ENCODE peak calls at places on chromosomes 7 and 10, in six cellular contexts. Z is breast epithelium, F is pancreas, L is AG10803, P is stomach, E is heart right ventricle. D is an unnamed sample.

GRCh38 chr7:123275036-123275753 is 75.4 kb upstream of the SLC13A1 start:
- DNase-seq in Z (no peak), F (no peak), L (no peak), P (no peak), E (no peak), D (no peak)

GRCh38 chr7:13641699-13642098 is 347.8 kb downstream of the ETV1 start:
- DNase-seq in Z (no peak), F (no peak), L (peak), P (no peak), E (no peak), D (no peak)

GRCh38 chr7:131786204-131786603 is 229.8 kb upstream of the PODXL start:
- DNase-seq in Z (no peak), F (no peak), L (no peak), P (no peak), E (no peak), D (no peak)

GRCh38 chr10:35216303-35216905 is 89.8 kb downstream of the CREM start:
- DNase-seq in Z (no peak), F (no peak), L (no peak), P (peak), E (peak), D (peak)

GRCh38 chr10:126088144-126088543 is 191.8 kb downstream of the FANK1 start:
- DNase-seq in Z (no peak), F (no peak), L (peak), P (no peak), E (no peak), D (no peak)

GRCh38 chr7:128858380-128859231 is 4.0 kb upstream of the ATP6V1F start:
- DNase-seq in Z (no peak), F (no peak), L (no peak), P (no peak), E (peak), D (no peak)

GRCh38 chr10:132563485-132564248 is 26.1 kb downstream of the INPP5A start:
- DNase-seq in Z (no peak), F (no peak), L (peak), P (no peak), E (no peak), D (no peak)

GRCh38 chr7:28017372-28017771 is 163.2 kb downstream of the JAZF1 start:
- DNase-seq in Z (no peak), F (no peak), L (peak), P (no peak), E (no peak), D (no peak)

GRCh38 chr7:150938566-150938965 is 39.6 kb downstream of the KCNH2 start:
- DNase-seq in Z (no peak), F (no peak), L (no peak), P (no peak), E (no peak), D (no peak)

GRCh38 chr10:127405221-127405620 is 143.9 kb upstream of the NPS start:
- DNase-seq in Z (no peak), F (no peak), L (peak), P (no peak), E (no peak), D (no peak)

GRCh38 chr10:119395287-119396007 is 147.1 kb downstream of the RGS10 start:
- DNase-seq in Z (no peak), F (no peak), L (no peak), P (peak), E (peak), D (peak)

GRCh38 chr10:61389887-61390286 is 63.3 kb downstream of the TMEM26 start:
- DNase-seq in Z (no peak), F (no peak), L (no peak), P (no peak), E (no peak), D (peak)

GRCh38 chr10:62960416-62960815 is 144.2 kb upstream of the EGR2 start:
- DNase-seq in Z (no peak), F (no peak), L (peak), P (no peak), E (no peak), D (no peak)

GRCh38 chr7:55774327-55775050 is 88.1 kb downstream of the SEPTIN14 start:
- DNase-seq in Z (no peak), F (peak), L (no peak), P (no peak), E (no peak), D (no peak)

GRCh38 chr10:112820320-112820719 is 129.7 kb upstream of the TCF7L2 start:
- DNase-seq in Z (no peak), F (no peak), L (no peak), P (no peak), E (no peak), D (no peak)

GRCh38 chr10:24382979-24383663 is 174.2 kb downstream of the KIAA1217 start:
- DNase-seq in Z (peak), F (peak), L (no peak), P (peak), E (peak), D (no peak)

GRCh38 chr7:6730343-6730633 is 23.5 kb upstream of the ZNF12 start:
- DNase-seq in Z (no peak), F (no peak), L (peak), P (no peak), E (no peak), D (no peak)

GRCh38 chr10:31804416-31804815 is 124.2 kb downstream of the ARHGAP12 start:
- DNase-seq in Z (no peak), F (no peak), L (peak), P (no peak), E (no peak), D (no peak)

GRCh38 chr7:76364198-76364584 is 5.4 kb upstream of the YWHAG start:
- DNase-seq in Z (no peak), F (no peak), L (peak), P (no peak), E (peak), D (peak)

GRCh38 chr7:32609463-32609862 is 114.2 kb downstream of the AVL9 start:
- DNase-seq in Z (no peak), F (no peak), L (no peak), P (no peak), E (no peak), D (no peak)

GRCh38 chr10:11437391-11438241 is 173.8 kb downstream of the USP6NL start:
- DNase-seq in Z (no peak), F (no peak), L (no peak), P (no peak), E (no peak), D (no peak)

GRCh38 chr10:11435621-11436020 is 175.8 kb downstream of the USP6NL start:
- DNase-seq in Z (no peak), F (no peak), L (no peak), P (no peak), E (no peak), D (no peak)

GRCh38 chr10:11430421-11431275 is 180.8 kb downstream of the USP6NL start:
- DNase-seq in Z (no peak), F (no peak), L (no peak), P (no peak), E (no peak), D (no peak)

GRCh38 chr10:11433657-11434056 is 177.8 kb downstream of the USP6NL start:
- DNase-seq in Z (no peak), F (no peak), L (no peak), P (no peak), E (no peak), D (no peak)

GRCh38 chr10:11434323-11434722 is 177.1 kb downstream of the USP6NL start:
- DNase-seq in Z (no peak), F (no peak), L (no peak), P (no peak), E (no peak), D (no peak)
- TF ChIP-seq CTCF in Z (no peak), F (no peak), L (peak), P (no peak), E (peak), D (no peak)

GRCh38 chr7:157000047-157000726 is 10.3 kb downstream of the MNX1 start:
- DNase-seq in Z (no peak), F (peak), L (no peak), P (peak), E (no peak), D (no peak)
- TF ChIP-seq CTCF in Z (no peak), F (no peak), L (no peak), P (no peak), E (no peak), D (no peak)

DNA sequence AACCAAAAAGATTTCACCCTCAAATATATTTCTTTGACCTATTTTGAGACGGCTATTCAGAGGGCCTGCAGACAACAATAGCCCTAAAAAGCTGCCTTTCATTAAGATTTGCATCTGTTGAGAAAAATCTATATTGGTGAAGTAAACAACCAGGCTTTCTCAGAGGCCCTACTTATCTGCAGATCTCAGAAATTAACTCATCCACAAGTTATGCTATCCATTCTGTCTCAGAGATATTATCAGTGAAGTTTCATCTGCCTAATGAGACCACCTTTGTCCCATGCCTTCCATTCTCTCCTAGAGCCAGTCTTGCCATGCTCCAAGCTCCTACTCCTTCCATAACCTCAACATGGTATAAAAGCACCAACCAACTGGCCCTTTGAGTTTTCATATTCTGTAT is 130.3 kb downstream of the CACNA2D1 start:
- DNase-seq in Z (no peak), F (no peak), L (no peak), P (no peak), E (no peak), D (no peak)
- TF ChIP-seq CTCF in Z (no peak), F (no peak), L (no peak), P (no peak), E (no peak), D (no peak)

DNA sequence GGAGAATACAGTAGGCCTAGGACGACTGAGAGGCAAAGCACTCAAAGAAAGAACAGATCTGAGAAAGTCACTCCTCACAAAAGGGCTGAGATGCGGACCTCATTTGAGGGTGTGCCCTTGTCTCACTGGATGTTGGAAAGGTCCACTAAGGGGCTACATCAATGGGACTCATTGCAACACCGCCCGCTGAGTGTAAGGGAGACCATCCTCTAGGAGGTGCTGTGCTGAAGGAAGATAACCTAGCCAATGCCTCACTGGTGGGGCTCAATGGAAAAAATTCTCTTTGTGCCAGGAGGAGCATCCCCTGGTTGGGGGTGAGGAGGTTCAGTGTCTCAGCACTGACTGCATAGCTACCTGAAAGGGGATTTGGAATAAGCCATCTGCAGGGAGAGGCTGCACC is 758.7 kb upstream of the CELF2 start:
- DNase-seq in Z (no peak), F (no peak), L (no peak), P (no peak), E (no peak), D (no peak)
- TF ChIP-seq CTCF in Z (no peak), F (no peak), L (no peak), P (no peak), E (no peak), D (no peak)

DNA sequence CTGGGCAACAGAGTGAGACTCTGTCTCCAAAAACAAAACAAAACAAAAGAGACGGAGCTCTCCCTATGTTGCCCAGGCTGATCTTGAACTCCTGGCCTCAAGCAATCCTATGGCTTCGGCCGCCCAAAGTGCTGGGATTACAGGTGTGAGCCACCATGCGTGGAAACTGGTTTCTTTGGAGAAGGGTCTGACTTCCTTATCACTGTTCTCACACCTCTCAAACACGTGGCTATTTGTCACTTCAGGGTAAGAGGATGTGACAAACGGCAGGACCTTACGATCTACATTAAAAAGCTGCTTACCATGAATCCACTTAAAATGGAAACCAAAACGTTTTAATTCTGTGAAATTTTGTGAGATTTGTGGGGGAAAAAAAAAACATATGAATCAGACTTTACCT is 18.9 kb upstream of the FOXK1 start:
- DNase-seq in Z (no peak), F (no peak), L (no peak), P (no peak), E (no peak), D (no peak)
- TF ChIP-seq CTCF in Z (no peak), F (no peak), L (no peak), P (no peak), E (no peak), D (no peak)

GRCh38 chr7:74183653-74184450 is 9.7 kb downstream of the EIF4H start:
- DNase-seq in Z (no peak), F (no peak), L (no peak), P (no peak), E (no peak), D (no peak)
- TF ChIP-seq CTCF in Z (no peak), F (no peak), L (peak), P (no peak), E (peak), D (no peak)

GRCh38 chr10:13206091-13206490 is 28.1 kb downstream of the UCMA start:
- DNase-seq in Z (no peak), F (no peak), L (no peak), P (no peak), E (no peak), D (no peak)

GRCh38 chr10:13201132-13201531 is 33.0 kb downstream of the UCMA start:
- DNase-seq in Z (no peak), F (no peak), L (peak), P (no peak), E (no peak), D (no peak)

DNA sequence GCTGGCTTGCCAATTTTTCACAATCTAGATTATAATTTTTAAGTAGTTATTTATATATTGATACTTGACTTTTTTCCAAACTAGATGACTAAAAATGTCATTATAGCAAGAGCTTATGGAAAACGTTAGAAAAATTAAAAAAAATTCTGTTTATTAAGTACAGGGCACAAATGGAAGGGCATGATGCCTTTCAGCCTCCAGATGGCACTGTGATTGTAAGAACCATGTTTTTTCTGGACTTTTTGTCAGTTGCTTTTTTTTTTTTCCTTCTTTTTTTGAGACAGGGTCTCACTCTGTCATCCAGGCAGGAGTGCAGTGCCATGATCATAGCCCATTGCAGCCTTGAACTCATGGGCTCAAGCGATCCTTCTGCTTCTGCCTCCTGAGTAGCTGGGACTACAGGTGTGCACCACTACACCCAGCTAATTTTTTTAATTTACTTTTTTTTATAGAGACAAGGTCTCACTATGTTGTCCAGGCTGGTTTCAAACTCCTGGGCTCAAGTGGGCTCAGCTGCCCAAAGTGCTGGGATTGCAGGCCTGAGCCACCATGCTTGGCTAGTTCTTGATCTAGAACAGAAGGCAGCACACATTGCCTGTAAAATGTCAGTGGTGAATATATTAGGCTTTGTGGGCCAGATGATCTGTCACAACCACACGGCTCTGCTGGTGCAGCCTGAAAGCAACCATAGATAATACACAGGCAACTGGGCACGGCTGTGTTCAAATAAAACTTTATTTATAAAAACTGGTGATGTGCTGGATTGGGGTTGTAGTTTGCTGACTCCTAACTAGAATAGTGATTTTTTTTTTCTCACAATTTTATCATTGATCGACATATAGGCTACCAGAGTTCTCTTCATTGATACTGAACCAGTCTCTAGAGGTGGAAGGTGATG is 27.4 kb downstream of the UCMA start:
- DNase-seq in Z (no peak), F (no peak), L (peak), P (no peak), E (no peak), D (no peak)
- TF ChIP-seq CTCF in Z (peak), F (peak), L (peak), P (peak), E (peak), D (peak)

GRCh38 chr7:44765579-44766415 is 17.1 kb downstream of the ZMIZ2 start:
- DNase-seq in Z (no peak), F (no peak), L (no peak), P (no peak), E (no peak), D (no peak)

GRCh38 chr7:44762726-44763522 is 14.3 kb downstream of the ZMIZ2 start:
- DNase-seq in Z (no peak), F (no peak), L (no peak), P (no peak), E (no peak), D (no peak)

GRCh38 chr7:44766416-44766801 is 17.8 kb downstream of the ZMIZ2 start:
- DNase-seq in Z (no peak), F (no peak), L (no peak), P (no peak), E (no peak), D (no peak)

GRCh38 chr7:44764081-44764480 is 15.4 kb downstream of the ZMIZ2 start:
- DNase-seq in Z (no peak), F (no peak), L (no peak), P (no peak), E (no peak), D (no peak)

GRCh38 chr7:44764665-44765578 is 16.3 kb downstream of the ZMIZ2 start:
- DNase-seq in Z (no peak), F (no peak), L (no peak), P (no peak), E (no peak), D (no peak)
- TF ChIP-seq CTCF in Z (no peak), F (no peak), L (no peak), P (no peak), E (no peak), D (no peak)

D was measured in CD14-positive monocyte.